ENCODE peak calls at places on chromosomes 11 and 22, in ten cellular contexts. One of them, this sample, is unnamed.

GRCh38 chr11:95443386-95443785 is 212.4 kb upstream of the SESN3 start:
- DNase-seq in HCEC 1CT: no peak
- DNase-seq in body of pancreas: no peak
- DNase-seq in germinal center: peak; percentile 9
- DNase-seq in NCI-H2081: no peak
- DNase-seq in stimulated activated CD4-positive, alpha-beta T cell treated with anti-CD3 and anti-CD28 coated beads, Interleukin-1b, Interleukin-23, amount 100 ng/mL, for 48 hours: peak; percentile 13
- DNase-seq in SHP77: no peak
- DNase-seq in osteocyte: no peak
- DNase-seq in activated naive CD4-positive, alpha-beta T cell treated with Interleukin-2 at 50 U/mL for 16 hours: peak; percentile 19
- DNase-seq in GM23248: no peak
- DNase-seq in this sample: peak; percentile 57

GRCh38 chr11:2424811-2425495 is 19.4 kb downstream of the TRPM5 start:
- DNase-seq in body of pancreas: no peak
- DNase-seq in NCI-H2081: no peak
- DNase-seq in SHP77: no peak
- DNase-seq in GM23248: no peak
- DNase-seq in osteocyte: no peak
- DNase-seq in stimulated activated CD4-positive, alpha-beta T cell treated with anti-CD3 and anti-CD28 coated beads, Interleukin-1b, Interleukin-23, amount 100 ng/mL, for 48 hours: no peak
- DNase-seq in HCEC 1CT: no peak
- DNase-seq in germinal center: no peak
- DNase-seq in activated naive CD4-positive, alpha-beta T cell treated with Interleukin-2 at 50 U/mL for 16 hours: no peak
- DNase-seq in this sample: no peak

GRCh38 chr22:36012332-36012731 is 16.3 kb downstream of the RBFOX2 start:
- DNase-seq in NCI-H2081: no peak
- DNase-seq in stimulated activated CD4-positive, alpha-beta T cell treated with anti-CD3 and anti-CD28 coated beads, Interleukin-1b, Interleukin-23, amount 100 ng/mL, for 48 hours: no peak
- DNase-seq in activated naive CD4-positive, alpha-beta T cell treated with Interleukin-2 at 50 U/mL for 16 hours: no peak
- DNase-seq in germinal center: no peak
- DNase-seq in osteocyte: no peak
- DNase-seq in GM23248: no peak
- DNase-seq in SHP77: no peak
- DNase-seq in HCEC 1CT: peak; percentile 63
- DNase-seq in body of pancreas: no peak
- DNase-seq in this sample: no peak

GRCh38 chr11:31509017-31509411 is 408 bp downstream of the IMMP1L start:
- DNase-seq in germinal center: no peak
- DNase-seq in body of pancreas: no peak
- DNase-seq in NCI-H2081: no peak
- DNase-seq in activated naive CD4-positive, alpha-beta T cell treated with Interleukin-2 at 50 U/mL for 16 hours: no peak
- DNase-seq in GM23248: peak; percentile 35
- DNase-seq in stimulated activated CD4-positive, alpha-beta T cell treated with anti-CD3 and anti-CD28 coated beads, Interleukin-1b, Interleukin-23, amount 100 ng/mL, for 48 hours: no peak
- DNase-seq in SHP77: no peak
- DNase-seq in HCEC 1CT: no peak
- DNase-seq in osteocyte: no peak
- DNase-seq in this sample: no peak

GRCh38 chr11:122633219-122633829 is 22.2 kb upstream of the UBASH3B start:
- DNase-seq in stimulated activated CD4-positive, alpha-beta T cell treated with anti-CD3 and anti-CD28 coated beads, Interleukin-1b, Interleukin-23, amount 100 ng/mL, for 48 hours: no peak
- DNase-seq in HCEC 1CT: peak; percentile 81
- DNase-seq in germinal center: peak; percentile 40
- DNase-seq in body of pancreas: peak; percentile 16
- DNase-seq in activated naive CD4-positive, alpha-beta T cell treated with Interleukin-2 at 50 U/mL for 16 hours: peak; percentile 9
- DNase-seq in SHP77: no peak
- DNase-seq in osteocyte: no peak
- DNase-seq in NCI-H2081: peak; percentile 7
- DNase-seq in GM23248: peak; percentile 83
- DNase-seq in this sample: no peak

GRCh38 chr22:43428005-43428485 is 16.2 kb downstream of the MPPED1 start:
- DNase-seq in osteocyte: no peak
- DNase-seq in stimulated activated CD4-positive, alpha-beta T cell treated with anti-CD3 and anti-CD28 coated beads, Interleukin-1b, Interleukin-23, amount 100 ng/mL, for 48 hours: no peak
- DNase-seq in body of pancreas: no peak
- DNase-seq in germinal center: no peak
- DNase-seq in GM23248: no peak
- DNase-seq in SHP77: no peak
- DNase-seq in activated naive CD4-positive, alpha-beta T cell treated with Interleukin-2 at 50 U/mL for 16 hours: no peak
- DNase-seq in HCEC 1CT: no peak
- DNase-seq in NCI-H2081: no peak
- DNase-seq in this sample: no peak

GRCh38 chr11:71294846-71295600 is 42.6 kb upstream of the SHANK2 start:
- DNase-seq in SHP77: no peak
- DNase-seq in osteocyte: peak; percentile 32
- DNase-seq in GM23248: no peak
- DNase-seq in germinal center: no peak
- DNase-seq in NCI-H2081: no peak
- DNase-seq in HCEC 1CT: no peak
- DNase-seq in stimulated activated CD4-positive, alpha-beta T cell treated with anti-CD3 and anti-CD28 coated beads, Interleukin-1b, Interleukin-23, amount 100 ng/mL, for 48 hours: no peak
- DNase-seq in activated naive CD4-positive, alpha-beta T cell treated with Interleukin-2 at 50 U/mL for 16 hours: no peak
- DNase-seq in body of pancreas: no peak
- DNase-seq in this sample: no peak

GRCh38 chr11:61004841-61005240 is 33.4 kb downstream of the CD6 start:
- DNase-seq in activated naive CD4-positive, alpha-beta T cell treated with Interleukin-2 at 50 U/mL for 16 hours: no peak
- DNase-seq in stimulated activated CD4-positive, alpha-beta T cell treated with anti-CD3 and anti-CD28 coated beads, Interleukin-1b, Interleukin-23, amount 100 ng/mL, for 48 hours: no peak
- DNase-seq in osteocyte: no peak
- DNase-seq in germinal center: no peak
- DNase-seq in NCI-H2081: no peak
- DNase-seq in GM23248: no peak
- DNase-seq in HCEC 1CT: no peak
- DNase-seq in body of pancreas: no peak
- DNase-seq in SHP77: no peak
- DNase-seq in this sample: no peak

GRCh38 chr11:131579932-131580387 is 209.5 kb downstream of the NTM start:
- DNase-seq in germinal center: peak; percentile 7
- DNase-seq in stimulated activated CD4-positive, alpha-beta T cell treated with anti-CD3 and anti-CD28 coated beads, Interleukin-1b, Interleukin-23, amount 100 ng/mL, for 48 hours: no peak
- DNase-seq in HCEC 1CT: peak; percentile 12
- DNase-seq in SHP77: peak; percentile 23
- DNase-seq in activated naive CD4-positive, alpha-beta T cell treated with Interleukin-2 at 50 U/mL for 16 hours: no peak
- DNase-seq in GM23248: peak; percentile 95
- DNase-seq in body of pancreas: peak; percentile 6
- DNase-seq in osteocyte: no peak
- DNase-seq in NCI-H2081: peak; percentile 3
- DNase-seq in this sample: no peak

GRCh38 chr22:27718186-27719032 is 83.1 kb downstream of the MN1 start:
- DNase-seq in body of pancreas: peak; percentile 53
- DNase-seq in HCEC 1CT: peak; percentile 75
- DNase-seq in SHP77: no peak
- DNase-seq in NCI-H2081: no peak
- DNase-seq in germinal center: no peak
- DNase-seq in GM23248: peak; percentile 99
- DNase-seq in stimulated activated CD4-positive, alpha-beta T cell treated with anti-CD3 and anti-CD28 coated beads, Interleukin-1b, Interleukin-23, amount 100 ng/mL, for 48 hours: no peak
- DNase-seq in activated naive CD4-positive, alpha-beta T cell treated with Interleukin-2 at 50 U/mL for 16 hours: no peak
- DNase-seq in osteocyte: peak; percentile 91
- DNase-seq in this sample: no peak

GRCh38 chr11:70076461-70076931 is 1.6 kb upstream of the ANO1 start:
- DNase-seq in activated naive CD4-positive, alpha-beta T cell treated with Interleukin-2 at 50 U/mL for 16 hours: no peak
- DNase-seq in SHP77: no peak
- DNase-seq in stimulated activated CD4-positive, alpha-beta T cell treated with anti-CD3 and anti-CD28 coated beads, Interleukin-1b, Interleukin-23, amount 100 ng/mL, for 48 hours: no peak
- DNase-seq in body of pancreas: no peak
- DNase-seq in germinal center: no peak
- DNase-seq in HCEC 1CT: no peak
- DNase-seq in GM23248: no peak
- DNase-seq in osteocyte: no peak
- DNase-seq in NCI-H2081: no peak
- DNase-seq in this sample: no peak

GRCh38 chr11:133746663-133747306 is 98.5 kb downstream of the SPATA19 start:
- DNase-seq in germinal center: no peak
- DNase-seq in HCEC 1CT: no peak
- DNase-seq in activated naive CD4-positive, alpha-beta T cell treated with Interleukin-2 at 50 U/mL for 16 hours: no peak
- DNase-seq in osteocyte: no peak
- DNase-seq in SHP77: no peak
- DNase-seq in stimulated activated CD4-positive, alpha-beta T cell treated with anti-CD3 and anti-CD28 coated beads, Interleukin-1b, Interleukin-23, amount 100 ng/mL, for 48 hours: no peak
- DNase-seq in GM23248: no peak
- DNase-seq in body of pancreas: no peak
- DNase-seq in NCI-H2081: no peak
- DNase-seq in this sample: no peak

GRCh38 chr22:40498454-40499186 is 128.2 kb downstream of the SGSM3 start:
- DNase-seq in body of pancreas: no peak
- DNase-seq in GM23248: peak; percentile 89
- DNase-seq in HCEC 1CT: peak; percentile 94
- DNase-seq in osteocyte: no peak
- DNase-seq in germinal center: no peak
- DNase-seq in stimulated activated CD4-positive, alpha-beta T cell treated with anti-CD3 and anti-CD28 coated beads, Interleukin-1b, Interleukin-23, amount 100 ng/mL, for 48 hours: no peak
- DNase-seq in NCI-H2081: no peak
- DNase-seq in activated naive CD4-positive, alpha-beta T cell treated with Interleukin-2 at 50 U/mL for 16 hours: no peak
- DNase-seq in SHP77: peak; percentile 54
- DNase-seq in this sample: no peak

GRCh38 chr22:32926600-32926999 is 125.1 kb downstream of the TIMP3 start:
- DNase-seq in stimulated activated CD4-positive, alpha-beta T cell treated with anti-CD3 and anti-CD28 coated beads, Interleukin-1b, Interleukin-23, amount 100 ng/mL, for 48 hours: no peak
- DNase-seq in HCEC 1CT: no peak
- DNase-seq in activated naive CD4-positive, alpha-beta T cell treated with Interleukin-2 at 50 U/mL for 16 hours: no peak
- DNase-seq in SHP77: peak; percentile 22
- DNase-seq in germinal center: peak; percentile 13
- DNase-seq in osteocyte: no peak
- DNase-seq in NCI-H2081: no peak
- DNase-seq in body of pancreas: no peak
- DNase-seq in GM23248: peak; percentile 64
- DNase-seq in this sample: no peak

GRCh38 chr11:33598426-33599069 is 102.1 kb downstream of the C11orf91 start:
- DNase-seq in GM23248: no peak
- DNase-seq in osteocyte: no peak
- DNase-seq in stimulated activated CD4-positive, alpha-beta T cell treated with anti-CD3 and anti-CD28 coated beads, Interleukin-1b, Interleukin-23, amount 100 ng/mL, for 48 hours: no peak
- DNase-seq in activated naive CD4-positive, alpha-beta T cell treated with Interleukin-2 at 50 U/mL for 16 hours: no peak
- DNase-seq in germinal center: no peak
- DNase-seq in NCI-H2081: peak; percentile 45
- DNase-seq in SHP77: peak; percentile 1
- DNase-seq in HCEC 1CT: no peak
- DNase-seq in body of pancreas: peak; percentile 33
- DNase-seq in this sample: no peak

GRCh38 chr11:129840236-129840635 is 24.6 kb downstream of the TMEM45B start:
- DNase-seq in stimulated activated CD4-positive, alpha-beta T cell treated with anti-CD3 and anti-CD28 coated beads, Interleukin-1b, Interleukin-23, amount 100 ng/mL, for 48 hours: no peak
- DNase-seq in body of pancreas: peak; percentile 19
- DNase-seq in germinal center: no peak
- DNase-seq in SHP77: no peak
- DNase-seq in GM23248: no peak
- DNase-seq in NCI-H2081: no peak
- DNase-seq in activated naive CD4-positive, alpha-beta T cell treated with Interleukin-2 at 50 U/mL for 16 hours: no peak
- DNase-seq in HCEC 1CT: no peak
- DNase-seq in osteocyte: no peak
- DNase-seq in this sample: no peak

GRCh38 chr11:15843309-15843857 is 513.0 kb downstream of the SOX6 start:
- DNase-seq in GM23248: no peak
- DNase-seq in body of pancreas: peak; percentile 7
- DNase-seq in stimulated activated CD4-positive, alpha-beta T cell treated with anti-CD3 and anti-CD28 coated beads, Interleukin-1b, Interleukin-23, amount 100 ng/mL, for 48 hours: no peak
- DNase-seq in germinal center: no peak
- DNase-seq in activated naive CD4-positive, alpha-beta T cell treated with Interleukin-2 at 50 U/mL for 16 hours: no peak
- DNase-seq in osteocyte: no peak
- DNase-seq in HCEC 1CT: no peak
- DNase-seq in NCI-H2081: no peak
- DNase-seq in SHP77: no peak
- DNase-seq in this sample: no peak

GRCh38 chr11:43278302-43278956 is 33.4 kb upstream of the API5 start:
- DNase-seq in activated naive CD4-positive, alpha-beta T cell treated with Interleukin-2 at 50 U/mL for 16 hours: no peak
- DNase-seq in stimulated activated CD4-positive, alpha-beta T cell treated with anti-CD3 and anti-CD28 coated beads, Interleukin-1b, Interleukin-23, amount 100 ng/mL, for 48 hours: no peak
- DNase-seq in GM23248: peak; percentile 52
- DNase-seq in germinal center: no peak
- DNase-seq in body of pancreas: no peak
- DNase-seq in SHP77: peak; percentile 62
- DNase-seq in osteocyte: no peak
- DNase-seq in HCEC 1CT: peak; percentile 32
- DNase-seq in NCI-H2081: peak; percentile 44
- DNase-seq in this sample: no peak